ENCODE peak calls at places on chromosomes 6 and 20, in eight cellular contexts. One of them, this sample, is unnamed.
A peak's percentile ranks its signal among the peaks of the same experiment; 100 is the strongest.

GRCh38 chr6:100554228-100554627 is 89.5 kb upstream of the SIM1 start:
- DNase-seq in fibroblast of pulmonary artery: peak; percentile 4
- DNase-seq in ovary: no peak
- DNase-seq in HCT116: no peak
- DNase-seq in MM.1S: no peak
- DNase-seq in NB4: no peak
- DNase-seq in HL-60: no peak
- DNase-seq in body of pancreas: no peak
- DNase-seq in this sample: no peak

GRCh38 chr20:47066484-47067270 is 172.0 kb downstream of the EYA2 start:
- DNase-seq in fibroblast of pulmonary artery: peak; percentile 5
- DNase-seq in ovary: no peak
- DNase-seq in HCT116: no peak
- DNase-seq in MM.1S: no peak
- DNase-seq in NB4: no peak
- DNase-seq in HL-60: no peak
- DNase-seq in body of pancreas: no peak
- DNase-seq in this sample: no peak

GRCh38 chr20:18524646-18525045 is 16.9 kb downstream of the SEC23B start:
- DNase-seq in fibroblast of pulmonary artery: peak; percentile 40
- DNase-seq in ovary: no peak
- DNase-seq in HCT116: no peak
- DNase-seq in MM.1S: no peak
- DNase-seq in NB4: no peak
- DNase-seq in HL-60: no peak
- DNase-seq in body of pancreas: no peak
- DNase-seq in this sample: peak; percentile 60

GRCh38 chr6:125871365-125871764 is 80.6 kb downstream of the NCOA7 start:
- DNase-seq in fibroblast of pulmonary artery: no peak
- DNase-seq in ovary: no peak
- DNase-seq in HCT116: no peak
- DNase-seq in MM.1S: no peak
- DNase-seq in NB4: no peak
- DNase-seq in HL-60: no peak
- DNase-seq in body of pancreas: no peak
- DNase-seq in this sample: no peak

GRCh38 chr6:22928775-22929174 is 359.4 kb downstream of the HDGFL1 start:
- DNase-seq in fibroblast of pulmonary artery: no peak
- DNase-seq in ovary: no peak
- DNase-seq in HCT116: no peak
- DNase-seq in MM.1S: no peak
- DNase-seq in NB4: no peak
- DNase-seq in HL-60: no peak
- DNase-seq in body of pancreas: no peak
- DNase-seq in this sample: no peak

GRCh38 chr6:159981171-159981571 is 12.3 kb downstream of the IGF2R start:
- DNase-seq in fibroblast of pulmonary artery: no peak
- DNase-seq in ovary: no peak
- DNase-seq in HCT116: no peak
- DNase-seq in MM.1S: no peak
- DNase-seq in NB4: no peak
- DNase-seq in HL-60: no peak
- DNase-seq in body of pancreas: no peak
- DNase-seq in this sample: no peak

GRCh38 chr20:20430066-20430465 is 62.2 kb downstream of the INSM1 start:
- DNase-seq in fibroblast of pulmonary artery: no peak
- DNase-seq in ovary: no peak
- DNase-seq in HCT116: no peak
- DNase-seq in MM.1S: no peak
- DNase-seq in NB4: no peak
- DNase-seq in HL-60: no peak
- DNase-seq in body of pancreas: no peak
- DNase-seq in this sample: no peak

GRCh38 chr20:22579711-22580697 is 4.4 kb downstream of the FOXA2 start:
- DNase-seq in fibroblast of pulmonary artery: no peak
- DNase-seq in ovary: no peak
- DNase-seq in HCT116: no peak
- DNase-seq in MM.1S: no peak
- DNase-seq in NB4: no peak
- DNase-seq in HL-60: no peak
- DNase-seq in body of pancreas: peak; percentile 67
- DNase-seq in this sample: no peak

GRCh38 chr6:39108041-39108839 is 6.7 kb downstream of the SAYSD1 start:
- DNase-seq in fibroblast of pulmonary artery: no peak
- DNase-seq in ovary: no peak
- DNase-seq in HCT116: no peak
- DNase-seq in MM.1S: no peak
- DNase-seq in NB4: no peak
- DNase-seq in HL-60: no peak
- DNase-seq in body of pancreas: no peak
- DNase-seq in this sample: no peak

GRCh38 chr20:51666126-51666525 is 102.1 kb downstream of the ATP9A start:
- DNase-seq in fibroblast of pulmonary artery: no peak
- DNase-seq in ovary: no peak
- DNase-seq in HCT116: no peak
- DNase-seq in MM.1S: no peak
- DNase-seq in NB4: no peak
- DNase-seq in HL-60: no peak
- DNase-seq in body of pancreas: no peak
- DNase-seq in this sample: no peak

GRCh38 chr6:159819932-159820640 is 20.0 kb downstream of the PNLDC1 start:
- DNase-seq in fibroblast of pulmonary artery: no peak
- DNase-seq in ovary: no peak
- DNase-seq in HCT116: no peak
- DNase-seq in MM.1S: peak; percentile 74
- DNase-seq in NB4: peak; percentile 95
- DNase-seq in HL-60: peak; percentile 97
- DNase-seq in body of pancreas: no peak
- DNase-seq in this sample: no peak

GRCh38 chr6:106997392-106998257 is 23.1 kb upstream of the CD24 start:
- DNase-seq in fibroblast of pulmonary artery: peak; percentile 60
- DNase-seq in ovary: no peak
- DNase-seq in HCT116: peak; percentile 47
- DNase-seq in MM.1S: peak; percentile 55
- DNase-seq in NB4: peak; percentile 81
- DNase-seq in HL-60: peak; percentile 65
- DNase-seq in body of pancreas: peak; percentile 54
- DNase-seq in this sample: peak; percentile 62

GRCh38 chr6:27049863-27050781 is 197.4 kb upstream of the PRSS16 start:
- DNase-seq in fibroblast of pulmonary artery: no peak
- DNase-seq in ovary: no peak
- DNase-seq in HCT116: no peak
- DNase-seq in MM.1S: no peak
- DNase-seq in NB4: no peak
- DNase-seq in HL-60: no peak
- DNase-seq in body of pancreas: no peak
- DNase-seq in this sample: no peak

GRCh38 chr6:114863610-114864009 is 520.8 kb upstream of the HS3ST5 start:
- DNase-seq in fibroblast of pulmonary artery: no peak
- DNase-seq in ovary: no peak
- DNase-seq in HCT116: no peak
- DNase-seq in MM.1S: no peak
- DNase-seq in NB4: no peak
- DNase-seq in HL-60: no peak
- DNase-seq in body of pancreas: no peak
- DNase-seq in this sample: no peak

GRCh38 chr6:163335671-163336545 is 78.6 kb upstream of the QKI start:
- DNase-seq in fibroblast of pulmonary artery: peak; percentile 43
- DNase-seq in ovary: peak; percentile 47
- DNase-seq in HCT116: no peak
- DNase-seq in MM.1S: no peak
- DNase-seq in NB4: no peak
- DNase-seq in HL-60: no peak
- DNase-seq in body of pancreas: peak; percentile 21
- DNase-seq in this sample: peak; percentile 54

GRCh38 chr6:151242420-151242841 is 2.7 kb downstream of the AKAP12 start:
- DNase-seq in fibroblast of pulmonary artery: peak; percentile 30
- DNase-seq in ovary: peak; percentile 42
- DNase-seq in HCT116: no peak
- DNase-seq in MM.1S: no peak
- DNase-seq in NB4: no peak
- DNase-seq in HL-60: no peak
- DNase-seq in body of pancreas: no peak
- DNase-seq in this sample: peak; percentile 47

GRCh38 chr20:4898282-4898681 is 103.0 kb downstream of the SLC23A2 start:
- DNase-seq in fibroblast of pulmonary artery: peak; percentile 68
- DNase-seq in ovary: peak; percentile 32
- DNase-seq in HCT116: peak; percentile 26
- DNase-seq in MM.1S: no peak
- DNase-seq in NB4: peak; percentile 26
- DNase-seq in HL-60: no peak
- DNase-seq in body of pancreas: peak; percentile 21
- DNase-seq in this sample: peak; percentile 76

DNA sequence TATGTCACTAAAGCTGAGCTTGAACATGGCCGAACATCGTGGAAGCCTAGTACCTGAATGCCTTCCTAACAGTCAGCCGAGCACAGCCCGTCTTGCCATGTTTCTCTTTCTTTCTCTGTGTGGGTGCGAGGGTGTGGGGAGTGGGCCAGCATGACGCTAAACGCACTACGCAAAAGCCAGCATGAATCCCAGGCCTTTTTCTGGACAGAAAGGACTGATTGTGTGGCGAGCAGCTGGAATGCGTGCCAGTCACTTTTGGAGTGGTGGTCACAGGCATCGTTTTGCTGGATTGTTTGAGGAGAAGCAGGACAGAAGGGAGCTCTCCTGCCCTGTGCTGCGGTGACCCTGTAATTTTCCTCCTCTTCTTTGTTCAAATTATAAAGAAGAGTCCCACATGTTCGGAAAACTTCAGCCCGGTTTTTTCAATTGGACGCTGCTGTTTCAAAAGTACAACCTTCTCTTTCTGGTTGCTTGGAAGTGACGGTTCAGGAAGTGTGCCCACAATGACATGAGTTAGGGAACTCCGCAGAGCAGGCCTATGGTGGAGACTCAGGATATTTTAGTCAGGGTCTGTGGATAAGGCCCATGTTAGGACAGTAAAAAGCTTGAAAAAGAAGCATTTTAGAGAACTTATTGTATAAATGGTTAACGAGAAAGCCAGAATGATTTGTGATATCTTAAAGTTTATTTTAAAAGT is 54.3 kb downstream of the PDE7B start:
- DNase-seq in fibroblast of pulmonary artery: no peak
- DNase-seq in ovary: no peak
- DNase-seq in HCT116: no peak
- DNase-seq in MM.1S: no peak
- DNase-seq in NB4: no peak
- DNase-seq in HL-60: no peak
- DNase-seq in body of pancreas: no peak
- DNase-seq in this sample: peak; percentile 63
- H3K4me3 ChIP-seq in fibroblast of pulmonary artery: no peak overlapping the region
- H3K4me3 ChIP-seq in ovary: no peak overlapping the region
- H3K4me3 ChIP-seq in HCT116: no peak overlapping the region
- H3K4me3 ChIP-seq in MM.1S: no peak overlapping the region
- H3K4me3 ChIP-seq in NB4: no peak overlapping the region
- H3K4me3 ChIP-seq in HL-60: no peak overlapping the region
- H3K4me3 ChIP-seq in body of pancreas: no peak overlapping the region
- H3K4me3 ChIP-seq in this sample: peak overlapping the region; percentile 26

DNA sequence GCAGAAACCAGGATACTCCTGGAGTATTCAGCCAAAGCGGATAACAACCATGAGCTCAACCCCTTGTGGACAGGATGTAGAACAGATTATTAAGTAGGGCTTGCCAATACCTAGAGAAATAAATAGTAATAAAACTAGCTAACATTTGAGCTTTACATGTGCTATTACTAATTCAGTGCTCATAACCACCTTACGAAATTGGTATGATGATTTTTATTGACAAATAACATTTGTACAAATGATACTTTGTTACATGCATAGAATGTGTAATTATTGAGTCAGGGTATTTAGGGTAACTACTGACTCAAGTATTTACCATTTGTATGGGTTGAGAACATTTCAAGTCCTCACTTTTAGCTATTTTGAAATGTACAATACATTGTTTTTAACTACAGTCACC is 287.9 kb downstream of the CDC5L start:
- DNase-seq in fibroblast of pulmonary artery: no peak
- DNase-seq in ovary: no peak
- DNase-seq in HCT116: no peak
- DNase-seq in MM.1S: no peak
- DNase-seq in NB4: no peak
- DNase-seq in HL-60: no peak
- DNase-seq in body of pancreas: no peak
- DNase-seq in this sample: no peak
- TF ChIP-seq CTCF in fibroblast of pulmonary artery: no peak
- TF ChIP-seq CTCF in ovary: no peak
- TF ChIP-seq CTCF in HCT116: no peak
- TF ChIP-seq CTCF in MM.1S: no peak
- TF ChIP-seq CTCF in NB4: no peak
- TF ChIP-seq CTCF in HL-60: no peak
- TF ChIP-seq CTCF in body of pancreas: no peak
- TF ChIP-seq CTCF in this sample: no peak

DNA sequence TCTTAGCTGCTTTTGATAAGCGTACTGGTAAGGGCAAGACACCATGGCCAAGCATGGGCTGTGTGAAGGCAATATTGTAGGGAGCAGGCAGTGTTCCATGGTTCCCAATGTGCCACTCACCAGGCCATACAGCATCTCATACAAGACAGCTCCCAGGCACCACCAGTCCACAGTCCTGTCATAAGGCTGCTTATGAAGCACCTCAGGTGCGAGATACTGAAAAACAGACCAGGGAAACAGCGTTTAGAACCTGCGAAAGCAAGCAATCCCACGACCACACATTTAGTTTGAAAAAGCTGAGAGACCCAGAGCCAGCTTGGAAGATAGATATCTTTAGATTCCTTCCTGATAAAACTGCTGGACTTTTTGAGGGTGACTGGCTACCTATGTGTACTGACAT is 119.1 kb upstream of the SLC2A12 start:
- DNase-seq in fibroblast of pulmonary artery: peak; percentile 69
- DNase-seq in ovary: no peak
- DNase-seq in HCT116: no peak
- DNase-seq in MM.1S: no peak
- DNase-seq in NB4: no peak
- DNase-seq in HL-60: no peak
- DNase-seq in body of pancreas: no peak
- DNase-seq in this sample: peak; percentile 65
- H3K4me3 ChIP-seq in fibroblast of pulmonary artery: peak overlapping the region; percentile 90
- H3K4me3 ChIP-seq in ovary: no peak overlapping the region
- H3K4me3 ChIP-seq in HCT116: no peak overlapping the region
- H3K4me3 ChIP-seq in MM.1S: no peak overlapping the region
- H3K4me3 ChIP-seq in NB4: no peak overlapping the region
- H3K4me3 ChIP-seq in HL-60: no peak overlapping the region
- H3K4me3 ChIP-seq in body of pancreas: peak overlapping the region; percentile 87
- H3K4me3 ChIP-seq in this sample: peak overlapping the region; percentile 66

DNA sequence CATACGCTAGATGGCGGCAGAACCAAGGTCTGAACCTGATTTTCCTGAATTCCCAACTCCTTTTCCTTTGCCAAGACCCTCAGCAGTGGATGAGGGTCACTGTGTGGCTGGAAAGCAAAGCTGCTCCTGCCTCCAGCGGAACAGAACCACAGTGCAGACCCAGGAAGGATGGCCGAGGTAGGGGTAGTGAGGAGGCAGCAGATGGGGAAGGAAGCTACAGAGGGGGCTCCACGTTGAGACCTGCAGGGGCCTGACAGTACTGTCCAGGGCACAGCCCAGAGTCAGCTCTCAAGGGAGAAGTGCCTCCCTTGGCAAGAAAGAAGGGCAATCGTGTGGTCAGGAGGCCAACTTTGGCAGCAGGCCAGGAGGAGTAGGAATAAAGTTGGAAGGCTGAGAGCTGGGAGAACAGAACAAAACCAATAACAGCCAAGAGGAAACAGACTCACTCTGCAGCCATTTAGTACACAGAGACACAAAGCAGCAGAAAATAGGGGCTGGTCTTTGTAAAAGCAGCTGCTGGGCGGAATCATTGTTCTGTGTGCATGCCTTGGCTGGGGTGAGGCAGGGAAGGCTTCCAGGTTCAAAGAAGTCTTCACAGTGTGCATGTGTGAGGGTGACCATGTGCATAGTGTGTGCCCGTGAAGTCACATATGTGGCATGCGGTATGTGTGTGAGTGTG is 3.1 kb downstream of the GABRR2 start:
- DNase-seq in fibroblast of pulmonary artery: peak; percentile 90
- DNase-seq in ovary: peak; percentile 49
- DNase-seq in HCT116: no peak
- DNase-seq in MM.1S: no peak
- DNase-seq in NB4: peak; percentile 24
- DNase-seq in HL-60: peak; percentile 48
- DNase-seq in body of pancreas: peak; percentile 57
- DNase-seq in this sample: peak; percentile 88
- TF ChIP-seq CTCF in fibroblast of pulmonary artery: peak; percentile 65
- TF ChIP-seq CTCF in ovary: peak; percentile 47
- TF ChIP-seq CTCF in HCT116: peak; percentile 15
- TF ChIP-seq CTCF in MM.1S: no peak
- TF ChIP-seq CTCF in NB4: no peak
- TF ChIP-seq CTCF in HL-60: no peak
- TF ChIP-seq CTCF in body of pancreas: peak; percentile 33
- TF ChIP-seq CTCF in this sample: peak; percentile 64

This sample was measured in fibroblast of the aortic adventitia.